ENCODE peak calls at places on chromosomes 7 and 10, in seven cellular contexts. Y is IMR-90, J is mesenchymal stem cell, S is neuronal stem cell, E is mesendoderm, P is H9, X is H1. C is an unnamed sample.

GRCh38 chr10:89206402-89207180 is 526 bp downstream of the CH25H start:
- DNase-seq in Y (peak), J (no peak), S (peak), E (no peak), P (peak), X (no peak), C (peak)

GRCh38 chr7:120774481-120774880 is 83.5 kb downstream of the TSPAN12 start:
- DNase-seq in Y (no peak), J (no peak), S (no peak), E (peak), P (no peak), X (no peak), C (no peak)

GRCh38 chr10:28215930-28216329 is 86.9 kb downstream of the MPP7 start:
- DNase-seq in Y (no peak), J (no peak), S (no peak), E (no peak), P (no peak), X (no peak), C (peak)

GRCh38 chr10:99975942-99976809 is 33.6 kb downstream of the DNMBP start:
- DNase-seq in Y (peak), J (peak), S (no peak), E (no peak), P (no peak), X (no peak), C (no peak)

GRCh38 chr10:60425392-60426110 is 35.9 kb upstream of the ANK3 start:
- DNase-seq in Y (peak), J (no peak), S (no peak), E (no peak), P (no peak), X (no peak), C (no peak)

GRCh38 chr10:17229967-17230682 is 2.1 kb downstream of the VIM start:
- DNase-seq in Y (peak), J (peak), S (peak), E (peak), P (peak), X (peak), C (no peak)

GRCh38 chr10:100972904-100973535 is 3.7 kb downstream of the SEMA4G start:
- DNase-seq in Y (no peak), J (no peak), S (no peak), E (no peak), P (no peak), X (no peak), C (no peak)

GRCh38 chr10:18860591-18861205 is 187.9 kb upstream of the MALRD1 start:
- DNase-seq in Y (peak), J (no peak), S (peak), E (no peak), P (no peak), X (no peak), C (no peak)

GRCh38 chr10:132458595-132459251 is 61.7 kb downstream of the PWWP2B start:
- DNase-seq in Y (no peak), J (peak), S (no peak), E (no peak), P (peak), X (no peak), C (peak)

GRCh38 chr7:134174797-134175261 is 47.7 kb downstream of the LRGUK start:
- DNase-seq in Y (peak), J (peak), S (no peak), E (peak), P (no peak), X (no peak), C (peak)

GRCh38 chr10:118259288-118259906 is 82.7 kb downstream of the FAM204A start:
- DNase-seq in Y (peak), J (peak), S (peak), E (peak), P (peak), X (no peak), C (peak)

GRCh38 chr10:132738454-132739224 is 47.3 kb downstream of the NKX6-2 start:
- DNase-seq in Y (no peak), J (no peak), S (no peak), E (no peak), P (no peak), X (no peak), C (no peak)

GRCh38 chr7:1301054-1301811 is 68.6 kb downstream of the UNCX start:
- DNase-seq in Y (no peak), J (no peak), S (no peak), E (no peak), P (no peak), X (no peak), C (no peak)

GRCh38 chr7:123608991-123609882 is 7.6 kb downstream of the ASB15 start:
- DNase-seq in Y (no peak), J (no peak), S (no peak), E (no peak), P (no peak), X (no peak), C (no peak)

GRCh38 chr10:77398558-77398957 is 239.1 kb downstream of the KCNMA1 start:
- DNase-seq in Y (peak), J (no peak), S (no peak), E (no peak), P (no peak), X (no peak), C (no peak)

GRCh38 chr10:123135415-123136141 is at the start of gene HMX3:
- DNase-seq in Y (peak), J (peak), S (no peak), E (peak), P (peak), X (no peak), C (no peak)

GRCh38 chr7:31890198-31890597 is 180.0 kb downstream of the PDE1C start:
- DNase-seq in Y (peak), J (peak), S (no peak), E (no peak), P (no peak), X (no peak), C (peak)

GRCh38 chr10:94180576-94180975 is 182.2 kb downstream of the NOC3L start:
- DNase-seq in Y (no peak), J (no peak), S (peak), E (no peak), P (no peak), X (no peak), C (no peak)

GRCh38 chr7:17640730-17641377 is 299.4 kb downstream of the SNX13 start:
- DNase-seq in Y (peak), J (peak), S (peak), E (peak), P (no peak), X (no peak), C (peak)

GRCh38 chr10:84743483-84743882 is 415.1 kb downstream of the CCSER2 start:
- DNase-seq in Y (no peak), J (no peak), S (no peak), E (peak), P (no peak), X (no peak), C (no peak)

GRCh38 chr10:57955076-57955475 is 312.6 kb downstream of the IPMK start:
- DNase-seq in Y (peak), J (peak), S (no peak), E (no peak), P (no peak), X (no peak), C (no peak)

GRCh38 chr10:93973748-93974445 is 19.8 kb upstream of the PLCE1 start:
- DNase-seq in Y (no peak), J (no peak), S (no peak), E (peak), P (no peak), X (no peak), C (no peak)

GRCh38 chr7:98222533-98223195 is 11.4 kb downstream of the BHLHA15 start:
- DNase-seq in Y (no peak), J (no peak), S (no peak), E (no peak), P (no peak), X (no peak), C (no peak)

GRCh38 chr7:155992974-155993373 is 180.7 kb upstream of the SHH start:
- DNase-seq in Y (no peak), J (no peak), S (no peak), E (no peak), P (peak), X (no peak), C (no peak)

GRCh38 chr7:112137141-112138101 is 68.8 kb downstream of the DOCK4 start:
- DNase-seq in Y (no peak), J (no peak), S (no peak), E (peak), P (no peak), X (no peak), C (no peak)

GRCh38 chr10:79905322-79906314 is 43.3 kb downstream of the SFTPD start:
- DNase-seq in Y (peak), J (peak), S (no peak), E (peak), P (no peak), X (no peak), C (no peak)

GRCh38 chr10:101781655-101781983 is 1.6 kb downstream of the NPM3 start:
- DNase-seq in Y (no peak), J (no peak), S (no peak), E (peak), P (no peak), X (no peak), C (no peak)

GRCh38 chr7:22718200-22718711 is 8.7 kb upstream of the IL6 start:
- DNase-seq in Y (peak), J (peak), S (no peak), E (no peak), P (no peak), X (no peak), C (no peak)

GRCh38 chr7:85025312-85025756 is 161.5 kb downstream of the SEMA3D start:
- DNase-seq in Y (no peak), J (no peak), S (no peak), E (no peak), P (no peak), X (no peak), C (no peak)

GRCh38 chr7:135645296-135645904 is 16.9 kb upstream of the STMP1 start:
- DNase-seq in Y (peak), J (peak), S (no peak), E (peak), P (no peak), X (no peak), C (peak)

GRCh38 chr7:34133356-34133982 is 228.1 kb downstream of the BMPER start:
- DNase-seq in Y (peak), J (peak), S (no peak), E (peak), P (no peak), X (no peak), C (peak)

GRCh38 chr10:93080350-93081046 is 6.8 kb downstream of the CYP26A1 start:
- DNase-seq in Y (peak), J (peak), S (no peak), E (peak), P (peak), X (no peak), C (peak)

GRCh38 chr10:122084286-122085041 is 95.5 kb downstream of the TACC2 start:
- DNase-seq in Y (no peak), J (no peak), S (no peak), E (no peak), P (no peak), X (no peak), C (no peak)

GRCh38 chr7:35555386-35555785 is 139.5 kb downstream of the HERPUD2 start:
- DNase-seq in Y (no peak), J (no peak), S (no peak), E (no peak), P (no peak), X (no peak), C (no peak)

GRCh38 chr7:35558841-35559240 is 136.1 kb downstream of the HERPUD2 start:
- DNase-seq in Y (no peak), J (no peak), S (no peak), E (no peak), P (no peak), X (no peak), C (no peak)

GRCh38 chr7:35553498-35553897 is 141.4 kb downstream of the HERPUD2 start:
- DNase-seq in Y (no peak), J (peak), S (no peak), E (no peak), P (no peak), X (no peak), C (no peak)

GRCh38 chr7:35555934-35556333 is 139.0 kb downstream of the HERPUD2 start:
- DNase-seq in Y (peak), J (peak), S (no peak), E (no peak), P (no peak), X (no peak), C (peak)

GRCh38 chr7:35556532-35557471 is 138.1 kb downstream of the HERPUD2 start:
- DNase-seq in Y (no peak), J (no peak), S (no peak), E (no peak), P (no peak), X (no peak), C (no peak)
- H3K4ac ChIP-seq in Y (no peak), J (no peak), S (no peak), E (no peak), P (no peak), X (no peak), C (no peak)

GRCh38 chr10:61944445-61945123 is 43.1 kb downstream of the ARID5B start:
- DNase-seq in Y (no peak), J (no peak), S (no peak), E (no peak), P (no peak), X (no peak), C (no peak)
- H3K4ac ChIP-seq in Y (peak), J (no peak), S (no peak), E (no peak), P (no peak), X (no peak), C (no peak)

DNA sequence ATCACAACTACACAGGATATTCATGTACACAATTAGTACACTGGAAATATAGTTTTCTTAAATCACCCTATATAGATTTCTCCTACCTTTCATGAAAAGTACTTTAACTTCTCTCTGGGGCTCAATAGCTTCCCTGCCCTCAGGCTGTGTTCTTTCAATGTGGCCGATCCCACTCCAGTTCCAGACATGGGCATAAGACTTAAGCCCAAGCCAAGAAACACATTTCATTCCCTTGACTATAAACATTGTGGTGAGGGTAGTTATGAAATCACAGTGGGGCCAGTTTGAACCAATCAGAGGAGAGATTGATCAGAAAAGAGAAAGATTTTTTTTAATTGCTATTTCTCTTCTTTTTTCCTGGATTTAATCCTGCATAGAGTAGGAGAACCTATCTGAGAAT is 904.6 kb upstream of the SORCS1 start:
- DNase-seq in Y (no peak), J (no peak), S (no peak), E (no peak), P (no peak), X (no peak), C (no peak)
- H3K4ac ChIP-seq in Y (no peak), J (no peak), S (no peak), E (no peak), P (no peak), X (no peak), C (no peak)

GRCh38 chr7:50646069-50646468 is 80.9 kb upstream of the DDC start:
- DNase-seq in Y (no peak), J (no peak), S (no peak), E (no peak), P (no peak), X (no peak), C (no peak)
- H3K4ac ChIP-seq in Y (no peak), J (no peak), S (no peak), E (no peak), P (no peak), X (no peak), C (no peak)

GRCh38 chr7:153406486-153406872 is 645.7 kb upstream of the DPP6 start:
- DNase-seq in Y (no peak), J (no peak), S (no peak), E (no peak), P (no peak), X (no peak), C (no peak)

GRCh38 chr7:153404124-153404523 is 644.6 kb downstream of the ACTR3B start:
- DNase-seq in Y (no peak), J (no peak), S (no peak), E (no peak), P (no peak), X (no peak), C (no peak)

GRCh38 chr7:153404781-153405279 is 645.3 kb downstream of the ACTR3B start:
- DNase-seq in Y (no peak), J (no peak), S (no peak), E (no peak), P (no peak), X (no peak), C (no peak)

GRCh38 chr7:153407291-153408046 is 644.7 kb upstream of the DPP6 start:
- DNase-seq in Y (no peak), J (no peak), S (no peak), E (no peak), P (no peak), X (no peak), C (no peak)

DNA sequence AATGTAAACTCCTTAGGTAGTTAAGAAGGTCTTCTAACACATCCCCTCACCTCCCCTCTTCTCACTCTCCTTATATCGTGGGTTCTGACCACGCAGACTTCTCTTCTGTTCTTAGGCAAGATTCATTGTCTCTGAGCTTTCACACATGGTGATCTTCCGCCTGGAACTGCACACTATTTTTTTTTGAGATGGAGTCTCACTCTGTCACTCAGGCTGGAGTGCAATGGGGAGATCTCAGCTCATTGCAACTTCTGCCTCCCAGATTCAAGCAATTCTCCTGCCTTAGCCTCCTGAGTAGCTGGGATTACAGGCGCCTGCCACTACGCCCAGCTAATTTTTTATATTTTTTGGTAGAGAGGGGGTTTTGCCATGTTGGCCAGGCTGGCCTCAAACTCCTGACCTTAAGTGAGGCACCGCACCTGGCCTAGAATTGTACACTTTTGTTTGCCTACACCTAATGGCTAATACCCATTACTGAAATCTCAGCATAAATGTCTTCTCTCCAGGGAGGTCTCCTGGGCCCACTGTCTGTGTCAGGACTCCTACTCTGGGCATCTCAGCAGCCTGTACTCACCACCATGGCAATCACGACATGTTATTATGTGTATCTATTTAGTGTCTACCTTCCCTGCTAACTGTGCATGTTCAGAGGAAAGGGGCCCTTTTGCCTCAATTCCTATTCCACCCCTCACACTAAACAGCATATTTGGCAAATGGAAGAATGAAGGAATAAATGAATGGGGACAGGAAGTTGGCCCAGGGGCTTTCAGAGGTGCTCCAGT is 646.3 kb upstream of the DPP6 start:
- DNase-seq in Y (no peak), J (no peak), S (no peak), E (no peak), P (no peak), X (no peak), C (no peak)
- H3K4ac ChIP-seq in Y (no peak), J (no peak), S (no peak), E (no peak), P (no peak), X (no peak), C (no peak)

GRCh38 chr10:11832042-11832441 is 8.9 kb downstream of the PROSER2 start:
- DNase-seq in Y (no peak), J (no peak), S (no peak), E (no peak), P (no peak), X (no peak), C (no peak)
- H3K4ac ChIP-seq in Y (no peak), J (no peak), S (no peak), E (peak), P (no peak), X (no peak), C (no peak)

DNA sequence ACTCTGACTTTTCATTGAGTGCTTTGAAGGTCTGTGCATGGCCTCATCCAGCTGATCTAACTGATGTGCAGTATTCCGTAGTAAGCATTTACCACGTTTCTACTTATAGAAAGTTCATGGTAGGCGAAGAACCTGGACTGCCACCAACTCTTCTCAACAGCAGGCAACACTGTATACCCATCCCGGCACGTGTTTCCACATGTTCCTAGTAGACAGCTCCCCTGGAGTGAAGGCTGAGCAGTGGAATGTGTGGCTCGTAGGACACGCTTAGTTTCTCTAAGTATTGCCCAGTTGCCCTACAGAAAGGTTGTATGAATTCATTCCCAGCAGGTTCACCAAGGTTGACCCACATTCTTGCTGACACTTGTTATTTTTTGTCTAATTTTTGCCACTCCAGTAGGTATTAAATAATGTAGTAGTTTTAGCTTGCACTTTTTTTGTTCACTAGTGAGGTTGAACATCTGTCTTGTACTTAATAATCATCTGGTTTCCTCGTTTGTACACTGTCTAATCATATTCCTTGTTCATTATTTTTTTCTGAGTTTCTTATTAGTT is 15.2 kb downstream of the PROSER2 start:
- DNase-seq in Y (no peak), J (no peak), S (no peak), E (no peak), P (no peak), X (no peak), C (peak)
- H3K4ac ChIP-seq in Y (no peak), J (no peak), S (no peak), E (no peak), P (no peak), X (no peak), C (no peak)

C was measured in trophoblast cell.